ENCODE peak calls at places on chromosomes 7 and 10, in six cellular contexts. One of them, this sample, is unnamed. For H3K4me1, the result is how much of the 10 kb centered on the place peaks cover.

GRCh38 chr10:73183882-73184281 is 16.0 kb downstream of the FAM149B1 start:
- DNase-seq in transverse colon: no peak
- DNase-seq in PC-9: no peak
- DNase-seq in adrenal gland: peak
- DNase-seq in H9: no peak
- DNase-seq in MM.1S: no peak
- DNase-seq in this sample: no peak

GRCh38 chr7:20229652-20230500 is 12.7 kb upstream of the MACC1 start:
- DNase-seq in H9: no peak
- DNase-seq in adrenal gland: peak
- DNase-seq in PC-9: no peak
- DNase-seq in transverse colon: no peak
- DNase-seq in MM.1S: no peak
- DNase-seq in this sample: no peak

GRCh38 chr10:131759347-131759746 is 141.5 kb upstream of the PPP2R2D start:
- DNase-seq in adrenal gland: no peak
- DNase-seq in MM.1S: no peak
- DNase-seq in transverse colon: no peak
- DNase-seq in H9: no peak
- DNase-seq in PC-9: no peak
- DNase-seq in this sample: no peak

GRCh38 chr7:44811093-44811492 is 14.6 kb downstream of the PPIA start:
- DNase-seq in H9: no peak
- DNase-seq in adrenal gland: no peak
- DNase-seq in PC-9: no peak
- DNase-seq in transverse colon: no peak
- DNase-seq in MM.1S: no peak
- DNase-seq in this sample: no peak

GRCh38 chr7:158403013-158403821 is 184.4 kb downstream of the PTPRN2 start:
- DNase-seq in H9: no peak
- DNase-seq in adrenal gland: no peak
- DNase-seq in transverse colon: peak
- DNase-seq in PC-9: no peak
- DNase-seq in MM.1S: no peak
- DNase-seq in this sample: no peak

GRCh38 chr7:24580283-24580946 is 7.2 kb downstream of the PALS2 start:
- DNase-seq in H9: no peak
- DNase-seq in PC-9: no peak
- DNase-seq in transverse colon: no peak
- DNase-seq in adrenal gland: no peak
- DNase-seq in MM.1S: no peak
- DNase-seq in this sample: no peak

GRCh38 chr10:104076743-104077160 is 8.9 kb downstream of the COL17A1 start:
- DNase-seq in H9: peak
- DNase-seq in PC-9: peak
- DNase-seq in MM.1S: no peak
- DNase-seq in adrenal gland: peak
- DNase-seq in transverse colon: peak
- DNase-seq in this sample: no peak

GRCh38 chr7:36838616-36839015 is 114.3 kb upstream of the AOAH start:
- DNase-seq in H9: no peak
- DNase-seq in MM.1S: no peak
- DNase-seq in transverse colon: no peak
- DNase-seq in adrenal gland: no peak
- DNase-seq in PC-9: no peak
- DNase-seq in this sample: no peak

GRCh38 chr7:17672774-17673173 is 267.5 kb downstream of the SNX13 start:
- DNase-seq in adrenal gland: no peak
- DNase-seq in PC-9: no peak
- DNase-seq in MM.1S: no peak
- DNase-seq in transverse colon: no peak
- DNase-seq in H9: no peak
- DNase-seq in this sample: no peak

GRCh38 chr10:72084094-72084459 is 4.3 kb downstream of the SPOCK2 start:
- DNase-seq in PC-9: no peak
- DNase-seq in transverse colon: no peak
- DNase-seq in adrenal gland: no peak
- DNase-seq in MM.1S: no peak
- DNase-seq in H9: no peak
- DNase-seq in this sample: no peak

GRCh38 chr7:98784216-98784785 is 85.5 kb downstream of the TMEM130 start:
- DNase-seq in adrenal gland: no peak
- DNase-seq in MM.1S: no peak
- DNase-seq in transverse colon: no peak
- DNase-seq in H9: no peak
- DNase-seq in PC-9: no peak
- DNase-seq in this sample: no peak

DNA sequence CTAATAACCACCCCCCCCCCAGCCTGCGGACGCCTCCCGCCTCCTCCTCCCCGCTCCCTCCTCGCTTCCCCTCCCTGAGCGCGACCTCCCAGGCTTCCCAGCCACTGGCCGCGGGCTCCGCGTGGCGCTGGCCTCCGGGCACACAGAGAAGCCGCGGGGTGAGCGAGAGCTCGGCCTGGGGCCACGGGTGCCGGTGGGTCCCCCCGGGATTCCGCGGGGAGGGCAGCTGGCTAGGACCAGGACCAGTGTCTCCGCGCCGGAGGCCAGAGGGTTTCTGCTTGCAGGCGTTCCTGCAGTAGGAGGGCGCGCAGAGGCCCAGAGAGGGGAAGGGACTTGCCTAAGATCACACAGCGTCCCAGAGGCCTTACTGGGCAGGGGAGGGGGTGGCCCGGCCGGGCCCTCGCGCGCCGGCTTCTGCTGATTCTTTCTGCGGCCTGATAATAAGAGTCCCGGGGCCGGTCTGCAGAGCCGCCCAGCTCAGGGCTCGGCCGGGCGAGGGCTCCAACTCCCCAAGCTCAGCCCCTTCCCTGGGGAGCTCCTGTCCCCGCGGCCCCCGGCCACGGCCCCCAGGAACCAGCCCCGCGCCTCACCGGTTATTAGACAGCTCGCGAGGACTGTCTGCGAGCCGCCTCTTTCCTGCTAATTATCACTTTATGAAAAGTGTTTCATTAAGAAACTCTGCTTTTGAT is 10.1 kb downstream of the UNCX start:
- DNase-seq in MM.1S: no peak
- DNase-seq in PC-9: no peak
- DNase-seq in transverse colon: no peak
- DNase-seq in H9: no peak
- DNase-seq in adrenal gland: no peak
- DNase-seq in this sample: no peak
- H3K4me1 ChIP-seq in MM.1S: under half
- H3K4me1 ChIP-seq in PC-9: under half
- H3K4me1 ChIP-seq in transverse colon: under half
- H3K4me1 ChIP-seq in H9: under half
- H3K4me1 ChIP-seq in adrenal gland: under half
- H3K4me1 ChIP-seq in this sample: under half

GRCh38 chr7:4682621-4683042 is 537 bp downstream of the FOXK1 start:
- DNase-seq in MM.1S: peak
- DNase-seq in adrenal gland: peak
- DNase-seq in H9: peak
- DNase-seq in PC-9: peak
- DNase-seq in transverse colon: peak
- DNase-seq in this sample: peak

GRCh38 chr7:4683043-4683883 is 1.2 kb downstream of the FOXK1 start:
- DNase-seq in PC-9: peak
- DNase-seq in transverse colon: peak
- DNase-seq in MM.1S: no peak
- DNase-seq in H9: no peak
- DNase-seq in adrenal gland: peak
- DNase-seq in this sample: peak

GRCh38 chr7:4681922-4682620 is at the start of gene FOXK1:
- DNase-seq in PC-9: peak
- DNase-seq in H9: peak
- DNase-seq in MM.1S: peak
- DNase-seq in transverse colon: peak
- DNase-seq in adrenal gland: peak
- DNase-seq in this sample: peak

GRCh38 chr7:4684826-4685225 is 2.7 kb downstream of the FOXK1 start:
- DNase-seq in transverse colon: no peak
- DNase-seq in MM.1S: no peak
- DNase-seq in H9: no peak
- DNase-seq in adrenal gland: no peak
- DNase-seq in PC-9: no peak
- DNase-seq in this sample: no peak

GRCh38 chr7:4683884-4684565 is 1.9 kb downstream of the FOXK1 start:
- DNase-seq in transverse colon: peak
- DNase-seq in H9: no peak
- DNase-seq in PC-9: peak
- DNase-seq in adrenal gland: peak
- DNase-seq in MM.1S: peak
- DNase-seq in this sample: peak
- H3K4me1 ChIP-seq in transverse colon: under half
- H3K4me1 ChIP-seq in H9: under half
- H3K4me1 ChIP-seq in PC-9: under half
- H3K4me1 ChIP-seq in adrenal gland: under half
- H3K4me1 ChIP-seq in MM.1S: under half
- H3K4me1 ChIP-seq in this sample: under half

GRCh38 chr7:106344206-106344605 is 59.4 kb upstream of the NAMPT start:
- DNase-seq in PC-9: no peak
- DNase-seq in transverse colon: no peak
- DNase-seq in adrenal gland: no peak
- DNase-seq in MM.1S: no peak
- DNase-seq in H9: no peak
- DNase-seq in this sample: no peak
- H3K4me1 ChIP-seq in PC-9: under half
- H3K4me1 ChIP-seq in transverse colon: under half
- H3K4me1 ChIP-seq in adrenal gland: under half
- H3K4me1 ChIP-seq in MM.1S: under half
- H3K4me1 ChIP-seq in H9: under half
- H3K4me1 ChIP-seq in this sample: under half

GRCh38 chr10:29620112-29620690 is 14.6 kb downstream of the SVIL start:
- DNase-seq in MM.1S: no peak
- DNase-seq in adrenal gland: no peak
- DNase-seq in PC-9: no peak
- DNase-seq in transverse colon: no peak
- DNase-seq in H9: no peak
- DNase-seq in this sample: no peak

GRCh38 chr10:29621161-29621560 is 13.6 kb downstream of the SVIL start:
- DNase-seq in adrenal gland: peak
- DNase-seq in MM.1S: no peak
- DNase-seq in transverse colon: no peak
- DNase-seq in PC-9: no peak
- DNase-seq in H9: no peak
- DNase-seq in this sample: no peak

GRCh38 chr10:29618341-29619171 is 16.2 kb downstream of the SVIL start:
- DNase-seq in H9: no peak
- DNase-seq in PC-9: peak
- DNase-seq in adrenal gland: no peak
- DNase-seq in MM.1S: no peak
- DNase-seq in transverse colon: peak
- DNase-seq in this sample: no peak

GRCh38 chr10:29617880-29618340 is 16.9 kb downstream of the SVIL start:
- DNase-seq in PC-9: no peak
- DNase-seq in adrenal gland: no peak
- DNase-seq in H9: no peak
- DNase-seq in MM.1S: no peak
- DNase-seq in transverse colon: no peak
- DNase-seq in this sample: no peak

DNA sequence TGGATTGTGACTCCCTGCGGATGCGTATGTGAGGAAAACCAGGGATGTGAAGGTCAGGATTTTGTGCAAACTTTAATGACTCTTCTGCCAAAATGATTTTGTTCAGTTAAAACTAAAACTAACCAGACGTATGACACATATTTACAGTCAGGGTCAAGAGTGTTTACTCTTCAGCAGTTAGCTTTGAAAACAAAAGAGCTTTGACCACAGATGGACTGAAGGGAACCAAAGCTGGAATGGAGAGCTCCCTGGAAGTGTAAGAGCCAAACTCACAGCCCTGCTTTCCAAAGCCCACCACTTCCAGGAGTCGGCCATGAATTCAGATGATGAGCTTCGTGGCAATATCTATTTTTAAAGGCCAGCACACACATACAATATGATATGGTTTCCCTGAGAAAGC is 15.5 kb downstream of the SVIL start:
- DNase-seq in transverse colon: no peak
- DNase-seq in adrenal gland: no peak
- DNase-seq in H9: no peak
- DNase-seq in PC-9: no peak
- DNase-seq in MM.1S: no peak
- DNase-seq in this sample: no peak
- H3K4me1 ChIP-seq in transverse colon: under half
- H3K4me1 ChIP-seq in adrenal gland: under half
- H3K4me1 ChIP-seq in H9: under half
- H3K4me1 ChIP-seq in PC-9: under half
- H3K4me1 ChIP-seq in MM.1S: under half
- H3K4me1 ChIP-seq in this sample: under half

GRCh38 chr7:30306977-30307376 is 22.6 kb downstream of the ZNRF2 start:
- DNase-seq in adrenal gland: no peak
- DNase-seq in PC-9: no peak
- DNase-seq in MM.1S: no peak
- DNase-seq in transverse colon: no peak
- DNase-seq in H9: no peak
- DNase-seq in this sample: no peak
- H3K4me1 ChIP-seq in adrenal gland: under half
- H3K4me1 ChIP-seq in PC-9: under half
- H3K4me1 ChIP-seq in MM.1S: under half
- H3K4me1 ChIP-seq in transverse colon: under half
- H3K4me1 ChIP-seq in H9: under half
- H3K4me1 ChIP-seq in this sample: under half

DNA sequence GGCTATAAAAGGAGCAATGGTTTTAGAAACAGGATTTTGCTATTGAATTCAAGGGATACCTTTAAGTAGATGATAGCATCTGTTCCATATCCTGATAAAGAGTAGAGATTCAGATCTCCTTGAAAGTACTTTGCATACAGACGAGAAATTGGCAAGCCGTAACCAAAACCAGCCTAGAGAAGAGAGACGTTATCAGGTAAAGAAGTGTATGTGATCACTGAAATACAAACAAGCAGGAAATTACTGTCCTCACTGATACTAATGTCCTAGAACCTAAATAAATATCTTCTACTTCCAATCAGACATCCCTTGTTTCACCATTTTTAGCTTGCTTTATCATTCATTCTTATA is 9.4 kb downstream of the PDK4 start:
- DNase-seq in MM.1S: no peak
- DNase-seq in H9: no peak
- DNase-seq in adrenal gland: no peak
- DNase-seq in transverse colon: no peak
- DNase-seq in PC-9: no peak
- DNase-seq in this sample: no peak
- H3K4me1 ChIP-seq in MM.1S: under half
- H3K4me1 ChIP-seq in H9: under half
- H3K4me1 ChIP-seq in adrenal gland: under half
- H3K4me1 ChIP-seq in transverse colon: under half
- H3K4me1 ChIP-seq in PC-9: under half
- H3K4me1 ChIP-seq in this sample: under half